ENCODE peak calls at places on chromosomes 11 and 22, in nine cellular contexts. W is bronchial epithelial cell; L is astrocyte of the cerebellum; Y is tibial nerve; E is Peyer's patch; U is chondrocyte; T is activated CD8-positive, alpha-beta T cell treated with anti-CD3 and anti-CD28 coated beads for 36 hours; O is dorsolateral prefrontal cortex; H is astrocyte of the spinal cord. F is an unnamed sample.

GRCh38 chr11:126416542-126417090 is 61.1 kb downstream of the ST3GAL4 start:
- DNase-seq in W (peak), L (peak), Y (peak), E (peak), U (no peak), T (peak), O (peak), H (peak), F (peak)

GRCh38 chr11:28090052-28090749 is 17.8 kb downstream of the KIF18A start:
- DNase-seq in W (peak), L (no peak), Y (no peak), E (no peak), U (no peak), T (no peak), O (no peak), H (peak), F (no peak)

GRCh38 chr11:85725510-85726258 is 39.7 kb upstream of the CCDC89 start:
- DNase-seq in W (peak), L (peak), Y (no peak), E (no peak), U (no peak), T (no peak), O (no peak), H (peak), F (no peak)

GRCh38 chr11:101848262-101848661 is 66.5 kb upstream of the CEP126 start:
- DNase-seq in W (peak), L (no peak), Y (no peak), E (no peak), U (no peak), T (no peak), O (no peak), H (peak), F (no peak)

GRCh38 chr11:15159085-15159484 is 44.4 kb downstream of the INSC start:
- DNase-seq in W (peak), L (no peak), Y (no peak), E (no peak), U (no peak), T (no peak), O (no peak), H (peak), F (peak)

GRCh38 chr22:31119026-31119717 is 3.6 kb upstream of the INPP5J start:
- DNase-seq in W (no peak), L (no peak), Y (no peak), E (no peak), U (no peak), T (no peak), O (no peak), H (no peak), F (no peak)

GRCh38 chr11:12865871-12866595 is 143.1 kb upstream of the RASSF10 start:
- DNase-seq in W (no peak), L (no peak), Y (no peak), E (no peak), U (no peak), T (no peak), O (no peak), H (no peak), F (no peak)

GRCh38 chr11:57277845-57278720 is 41.0 kb upstream of the APLNR start:
- DNase-seq in W (peak), L (peak), Y (peak), E (peak), U (no peak), T (peak), O (peak), H (peak), F (no peak)

GRCh38 chr11:115112779-115113178 is 391.4 kb downstream of the CADM1 start:
- DNase-seq in W (no peak), L (no peak), Y (no peak), E (no peak), U (no peak), T (no peak), O (no peak), H (no peak), F (no peak)

GRCh38 chr11:87039371-87039770 is 1.6 kb downstream of the TMEM135 start:
- DNase-seq in W (no peak), L (no peak), Y (peak), E (no peak), U (no peak), T (no peak), O (no peak), H (peak), F (no peak)

GRCh38 chr11:10407055-10407454 is 48.0 kb upstream of the AMPD3 start:
- DNase-seq in W (peak), L (no peak), Y (no peak), E (no peak), U (no peak), T (no peak), O (no peak), H (no peak), F (no peak)

GRCh38 chr11:94933225-94934130 is 39.9 kb downstream of the CWC15 start:
- DNase-seq in W (no peak), L (peak), Y (no peak), E (no peak), U (no peak), T (no peak), O (no peak), H (peak), F (no peak)

GRCh38 chr22:36134167-36134566 is 26.4 kb downstream of the APOL3 start:
- DNase-seq in W (no peak), L (no peak), Y (no peak), E (no peak), U (peak), T (peak), O (no peak), H (no peak), F (no peak)

GRCh38 chr22:26551568-26551967 is 38.4 kb downstream of the TPST2 start:
- DNase-seq in W (no peak), L (no peak), Y (no peak), E (no peak), U (no peak), T (no peak), O (no peak), H (no peak), F (no peak)

GRCh38 chr11:44862546-44863101 is 88.1 kb downstream of the TP53I11 start:
- DNase-seq in W (no peak), L (no peak), Y (no peak), E (no peak), U (no peak), T (no peak), O (no peak), H (peak), F (no peak)

GRCh38 chr11:122779047-122779629 is 59.2 kb upstream of the CRTAM start:
- DNase-seq in W (no peak), L (no peak), Y (no peak), E (no peak), U (no peak), T (no peak), O (no peak), H (no peak), F (no peak)

GRCh38 chr22:46828323-46829139 is 66.1 kb downstream of the TBC1D22A start:
- DNase-seq in W (no peak), L (no peak), Y (no peak), E (no peak), U (no peak), T (no peak), O (no peak), H (no peak), F (no peak)

GRCh38 chr11:93986716-93987115 is 34.4 kb upstream of the HEPHL1 start:
- DNase-seq in W (peak), L (peak), Y (no peak), E (no peak), U (no peak), T (no peak), O (no peak), H (peak), F (no peak)

GRCh38 chr11:48050304-48050703 is 69.9 kb downstream of the PTPRJ start:
- DNase-seq in W (no peak), L (no peak), Y (no peak), E (no peak), U (no peak), T (no peak), O (no peak), H (no peak), F (no peak)

GRCh38 chr11:68146010-68146540 is 24.9 kb upstream of the CHKA start:
- DNase-seq in W (peak), L (no peak), Y (peak), E (peak), U (no peak), T (no peak), O (no peak), H (no peak), F (no peak)

GRCh38 chr22:26428515-26429457 is at the start of gene ASPHD2:
- DNase-seq in W (peak), L (peak), Y (no peak), E (peak), U (no peak), T (peak), O (no peak), H (peak), F (peak)

GRCh38 chr11:119340335-119341221 is at the start of gene C1QTNF5:
- DNase-seq in W (no peak), L (peak), Y (peak), E (no peak), U (peak), T (no peak), O (peak), H (peak), F (no peak)

GRCh38 chr11:79076526-79077115 is 364.2 kb downstream of the TENM4 start:
- DNase-seq in W (peak), L (no peak), Y (peak), E (no peak), U (no peak), T (peak), O (peak), H (no peak), F (no peak)

GRCh38 chr11:73414977-73415492 is 38.8 kb downstream of the RELT start:
- DNase-seq in W (no peak), L (no peak), Y (no peak), E (no peak), U (no peak), T (no peak), O (no peak), H (peak), F (no peak)

GRCh38 chr11:57353461-57354251 is 15.5 kb downstream of the P2RX3 start:
- DNase-seq in W (no peak), L (no peak), Y (no peak), E (no peak), U (no peak), T (no peak), O (no peak), H (no peak), F (no peak)

GRCh38 chr11:108616549-108616948 is 23.0 kb upstream of the EXPH5 start:
- DNase-seq in W (peak), L (peak), Y (no peak), E (no peak), U (no peak), T (no peak), O (no peak), H (peak), F (no peak)

GRCh38 chr22:40635940-40636379 is 559 bp downstream of the MRTFA start:
- DNase-seq in W (no peak), L (no peak), Y (no peak), E (no peak), U (no peak), T (peak), O (no peak), H (no peak), F (no peak)

GRCh38 chr22:32712644-32713355 is 88.7 kb upstream of the TIMP3 start:
- DNase-seq in W (no peak), L (no peak), Y (no peak), E (no peak), U (no peak), T (no peak), O (no peak), H (no peak), F (no peak)

GRCh38 chr11:116582621-116583020 is 190.2 kb downstream of the BUD13 start:
- DNase-seq in W (no peak), L (no peak), Y (no peak), E (no peak), U (no peak), T (no peak), O (no peak), H (no peak), F (no peak)

GRCh38 chr11:10294289-10294953 is 402 bp upstream of the SBF2 start:
- DNase-seq in W (peak), L (no peak), Y (no peak), E (no peak), U (no peak), T (no peak), O (peak), H (peak), F (no peak)

GRCh38 chr22:38311331-38311635 is 6.0 kb downstream of the CSNK1E start:
- DNase-seq in W (no peak), L (no peak), Y (no peak), E (peak), U (no peak), T (no peak), O (no peak), H (no peak), F (no peak)

GRCh38 chr22:29626497-29627195 is 23.2 kb downstream of the NF2 start:
- DNase-seq in W (peak), L (peak), Y (no peak), E (no peak), U (no peak), T (no peak), O (no peak), H (peak), F (no peak)

GRCh38 chr11:111911563-111912401 is at the start of gene CRYAB:
- DNase-seq in W (peak), L (peak), Y (peak), E (no peak), U (no peak), T (no peak), O (peak), H (peak), F (no peak)

GRCh38 chr22:43007519-43008102 is 7.3 kb downstream of the PACSIN2 start:
- DNase-seq in W (no peak), L (no peak), Y (no peak), E (no peak), U (no peak), T (peak), O (no peak), H (peak), F (no peak)

GRCh38 chr11:46898396-46899095 is 19.8 kb downstream of the LRP4 start:
- DNase-seq in W (peak), L (no peak), Y (no peak), E (no peak), U (no peak), T (no peak), O (no peak), H (no peak), F (no peak)

DNA sequence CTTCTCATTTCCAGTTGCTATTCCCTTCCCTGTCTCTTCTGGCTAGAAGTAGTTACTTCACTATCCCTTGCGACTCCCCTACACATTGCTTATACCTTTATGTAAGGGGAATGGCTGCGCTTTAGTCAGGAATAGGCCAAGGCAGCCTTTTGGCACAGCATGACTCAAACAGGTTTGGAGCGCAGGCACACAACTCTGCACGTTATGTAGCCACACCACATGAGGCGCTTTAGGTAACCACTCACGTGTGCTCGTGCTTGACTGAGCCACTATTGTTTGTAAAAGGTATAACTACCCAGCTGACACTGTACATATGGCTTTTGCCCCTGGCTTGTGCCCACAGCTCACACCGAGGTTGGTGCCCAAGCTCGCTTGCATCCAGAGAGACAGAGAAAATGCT is 46.7 kb upstream of the LIPT2 start:
- DNase-seq in W (no peak), L (no peak), Y (no peak), E (no peak), U (no peak), T (no peak), O (no peak), H (no peak), F (no peak)
- TF ChIP-seq CTCF in W (no peak), L (no peak), Y (no peak), E (no peak), U (no peak), T (no peak), O (no peak), H (no peak), F (no peak)

GRCh38 chr11:105577645-105578044 is 32.2 kb upstream of the GRIA4 start:
- DNase-seq in W (peak), L (no peak), Y (no peak), E (no peak), U (no peak), T (no peak), O (no peak), H (no peak), F (no peak)
- TF ChIP-seq CTCF in W (no peak), L (no peak), Y (no peak), E (no peak), U (peak), T (no peak), O (no peak), H (peak), F (no peak)

GRCh38 chr22:21624120-21624879 is 5.5 kb downstream of the YDJC start:
- DNase-seq in W (no peak), L (no peak), Y (no peak), E (no peak), U (no peak), T (peak), O (no peak), H (no peak), F (no peak)
- TF ChIP-seq CTCF in W (peak), L (peak), Y (no peak), E (no peak), U (peak), T (peak), O (peak), H (peak), F (peak)

GRCh38 chr22:44348963-44349950 is 36.5 kb upstream of the SHISAL1 start:
- DNase-seq in W (no peak), L (no peak), Y (no peak), E (no peak), U (no peak), T (no peak), O (no peak), H (no peak), F (no peak)
- TF ChIP-seq CTCF in W (no peak), L (no peak), Y (no peak), E (no peak), U (peak), T (no peak), O (no peak), H (no peak), F (no peak)

GRCh38 chr11:110119317-110119716 is 26.1 kb downstream of the ZC3H12C start:
- DNase-seq in W (no peak), L (no peak), Y (no peak), E (no peak), U (no peak), T (no peak), O (no peak), H (no peak), F (no peak)

GRCh38 chr11:110110854-110111253 is 17.7 kb downstream of the ZC3H12C start:
- DNase-seq in W (no peak), L (no peak), Y (no peak), E (no peak), U (no peak), T (no peak), O (no peak), H (no peak), F (no peak)

GRCh38 chr11:110112457-110112856 is 19.3 kb downstream of the ZC3H12C start:
- DNase-seq in W (no peak), L (no peak), Y (no peak), E (no peak), U (no peak), T (no peak), O (no peak), H (no peak), F (no peak)

DNA sequence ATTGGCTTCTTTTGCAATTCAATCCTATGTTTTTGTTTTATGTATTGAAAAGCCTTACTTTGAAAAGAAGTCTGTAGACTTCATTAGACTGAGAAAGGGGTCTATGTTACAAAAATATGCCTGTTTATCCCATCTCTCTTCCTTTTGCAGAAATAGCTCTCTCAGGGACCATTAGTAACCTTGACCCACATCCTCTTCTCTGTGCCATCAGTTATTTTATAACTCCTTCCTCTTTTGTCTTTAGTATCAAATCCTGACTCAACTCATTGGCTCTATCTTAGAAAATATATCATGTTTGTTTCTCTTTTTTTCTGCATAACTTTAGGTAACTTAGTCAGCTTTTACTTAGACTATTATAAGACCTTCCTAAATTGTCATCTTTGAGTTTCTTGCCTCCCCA is 20.3 kb downstream of the ZC3H12C start:
- DNase-seq in W (no peak), L (no peak), Y (no peak), E (no peak), U (no peak), T (no peak), O (no peak), H (no peak), F (no peak)
- TF ChIP-seq CTCF in W (no peak), L (no peak), Y (no peak), E (no peak), U (no peak), T (no peak), O (no peak), H (no peak), F (no peak)

DNA sequence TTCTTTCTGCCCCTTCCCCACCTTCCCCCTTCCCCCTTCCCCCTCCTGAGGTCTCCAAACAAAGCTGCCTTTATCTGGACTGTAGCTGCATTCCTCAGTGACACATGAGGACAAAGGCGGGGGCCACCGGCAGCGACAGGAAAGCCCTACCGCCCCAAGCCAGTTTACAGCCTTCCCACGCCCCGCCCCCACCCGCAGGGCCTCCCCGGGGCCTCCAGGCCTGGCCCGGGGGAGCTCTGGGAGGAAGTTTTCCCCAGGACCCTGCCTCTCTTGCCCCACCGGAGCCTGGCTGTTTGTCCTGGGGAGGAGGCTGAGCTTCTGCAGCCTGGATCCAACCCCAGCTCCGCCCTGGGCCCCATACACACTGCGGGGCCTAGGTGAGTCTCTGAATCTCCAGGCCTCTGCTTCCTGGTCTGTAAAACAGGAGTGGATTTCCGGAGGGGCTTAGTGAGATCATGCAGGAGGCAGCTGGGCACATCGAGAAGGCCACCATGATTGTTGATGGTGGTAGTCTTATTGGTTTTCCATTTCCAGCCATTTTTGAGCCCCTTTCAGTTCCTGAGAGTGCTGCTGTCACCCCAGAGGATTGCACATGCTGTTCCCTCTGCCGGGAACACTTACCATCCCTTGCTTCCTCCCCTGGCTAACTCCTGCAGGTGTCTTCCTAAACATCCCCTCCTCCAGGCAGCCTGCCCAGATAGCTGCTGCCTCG is 130.7 kb downstream of the MN1 start:
- DNase-seq in W (no peak), L (no peak), Y (no peak), E (no peak), U (no peak), T (no peak), O (no peak), H (no peak), F (no peak)
- TF ChIP-seq CTCF in W (no peak), L (no peak), Y (no peak), E (no peak), U (no peak), T (no peak), O (no peak), H (no peak), F (no peak)

GRCh38 chr11:75734491-75735180 is 17.0 kb downstream of the MOGAT2 start:
- DNase-seq in W (no peak), L (no peak), Y (no peak), E (no peak), U (no peak), T (no peak), O (no peak), H (no peak), F (no peak)
- TF ChIP-seq CTCF in W (no peak), L (no peak), Y (no peak), E (no peak), U (no peak), T (no peak), O (no peak), H (no peak), F (no peak)